ENCODE peak calls at places on chromosome 18, in four cellular contexts. One of them, this sample, is unnamed.

GRCh38 chr18:57802166-57802868 is 798 bp downstream of the ATP8B1 start:
- DNase-seq in IMR-90: no peak
- DNase-seq in heart left ventricle: no peak
- DNase-seq in neural progenitor cell: peak; percentile 35
- DNase-seq in this sample: no peak

GRCh38 chr18:77478619-77479018 is 229.0 kb downstream of the GALR1 start:
- DNase-seq in IMR-90: no peak
- DNase-seq in neural progenitor cell: no peak
- DNase-seq in heart left ventricle: no peak
- DNase-seq in this sample: no peak

GRCh38 chr18:49561127-49561376 is 805 bp upstream of the LIPG start:
- DNase-seq in heart left ventricle: no peak
- DNase-seq in IMR-90: no peak
- DNase-seq in neural progenitor cell: no peak
- DNase-seq in this sample: no peak

GRCh38 chr18:40159141-40160017 is 1795.7 kb upstream of the PIK3C3 start:
- DNase-seq in heart left ventricle: no peak
- DNase-seq in IMR-90: peak; percentile 40
- DNase-seq in neural progenitor cell: peak; percentile 55
- DNase-seq in this sample: no peak

GRCh38 chr18:73768043-73768442 is 379.6 kb downstream of the FBXO15 start:
- DNase-seq in heart left ventricle: no peak
- DNase-seq in neural progenitor cell: no peak
- DNase-seq in IMR-90: no peak
- DNase-seq in this sample: no peak

GRCh38 chr18:48803951-48804855 is 146.6 kb downstream of the SMAD7 start:
- DNase-seq in neural progenitor cell: no peak
- DNase-seq in heart left ventricle: no peak
- DNase-seq in IMR-90: no peak
- DNase-seq in this sample: no peak

GRCh38 chr18:43622024-43622423 is 344.7 kb upstream of the SYT4 start:
- DNase-seq in neural progenitor cell: no peak
- DNase-seq in IMR-90: no peak
- DNase-seq in heart left ventricle: no peak
- DNase-seq in this sample: no peak

GRCh38 chr18:62521588-62521987 is 1.2 kb upstream of the ZCCHC2 start:
- DNase-seq in heart left ventricle: no peak
- DNase-seq in neural progenitor cell: no peak
- DNase-seq in IMR-90: no peak
- DNase-seq in this sample: no peak

GRCh38 chr18:6313427-6313826 is 101.3 kb downstream of the L3MBTL4 start:
- DNase-seq in heart left ventricle: no peak
- DNase-seq in neural progenitor cell: no peak
- DNase-seq in IMR-90: no peak
- DNase-seq in this sample: no peak

GRCh38 chr18:44149706-44150105 is 531.0 kb upstream of the SETBP1 start:
- DNase-seq in IMR-90: peak; percentile 47
- DNase-seq in heart left ventricle: no peak
- DNase-seq in neural progenitor cell: no peak
- DNase-seq in this sample: peak; percentile 58

GRCh38 chr18:48977914-48978313 is 27.1 kb upstream of the SMAD7 start:
- DNase-seq in heart left ventricle: no peak
- DNase-seq in neural progenitor cell: no peak
- DNase-seq in IMR-90: no peak
- DNase-seq in this sample: no peak

GRCh38 chr18:22168360-22168921 is 948 bp upstream of the GATA6 start:
- DNase-seq in neural progenitor cell: peak; percentile 76
- DNase-seq in IMR-90: no peak
- DNase-seq in heart left ventricle: no peak
- DNase-seq in this sample: no peak

DNA sequence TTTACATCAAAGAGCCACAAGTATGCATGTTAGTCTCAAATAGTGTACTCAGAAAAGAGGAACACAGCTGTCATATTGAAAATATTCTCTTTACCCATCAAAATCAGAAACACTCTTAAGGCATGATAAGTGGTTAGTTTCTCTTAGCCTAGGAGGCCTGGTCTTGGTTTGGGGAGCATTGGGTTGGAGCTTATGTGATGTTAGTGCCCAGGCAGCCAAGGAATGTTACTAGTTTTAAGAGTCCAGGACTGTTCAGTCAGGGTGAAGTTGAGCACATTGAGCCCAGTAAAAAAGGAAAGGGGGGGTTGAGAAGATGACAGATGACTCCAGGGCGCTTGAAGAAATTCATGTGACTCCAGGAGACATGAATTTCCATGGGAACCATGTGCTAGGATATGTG is 340.6 kb downstream of the HRH4 start:
- DNase-seq in neural progenitor cell: no peak
- DNase-seq in heart left ventricle: no peak
- DNase-seq in IMR-90: peak; percentile 58
- DNase-seq in this sample: no peak
- H3K4me1 ChIP-seq in neural progenitor cell: peaks cover 9% of the 10 kb centered on the region
- H3K4me1 ChIP-seq in heart left ventricle: no peaks in the 10 kb centered on the region
- H3K4me1 ChIP-seq in IMR-90: peaks cover 9% of the 10 kb centered on the region
- H3K4me1 ChIP-seq in this sample: no peaks in the 10 kb centered on the region

GRCh38 chr18:35030234-35030989 is 10.8 kb upstream of the MAPRE2 start:
- DNase-seq in heart left ventricle: no peak
- DNase-seq in neural progenitor cell: no peak
- DNase-seq in IMR-90: no peak
- DNase-seq in this sample: no peak

GRCh38 chr18:35029103-35029502 is 12.1 kb upstream of the MAPRE2 start:
- DNase-seq in neural progenitor cell: no peak
- DNase-seq in heart left ventricle: no peak
- DNase-seq in IMR-90: peak; percentile 69
- DNase-seq in this sample: no peak

GRCh38 chr18:35032113-35032512 is 9.1 kb upstream of the MAPRE2 start:
- DNase-seq in IMR-90: no peak
- DNase-seq in heart left ventricle: no peak
- DNase-seq in neural progenitor cell: no peak
- DNase-seq in this sample: no peak

GRCh38 chr18:35028556-35028955 is 12.7 kb upstream of the MAPRE2 start:
- DNase-seq in heart left ventricle: no peak
- DNase-seq in IMR-90: no peak
- DNase-seq in neural progenitor cell: no peak
- DNase-seq in this sample: no peak

GRCh38 chr18:35029770-35030169 is 11.4 kb upstream of the MAPRE2 start:
- DNase-seq in heart left ventricle: no peak
- DNase-seq in neural progenitor cell: no peak
- DNase-seq in IMR-90: no peak
- DNase-seq in this sample: no peak
- H3K4me1 ChIP-seq in heart left ventricle: no peaks in the 10 kb centered on the region
- H3K4me1 ChIP-seq in neural progenitor cell: no peaks in the 10 kb centered on the region
- H3K4me1 ChIP-seq in IMR-90: peaks cover 10% of the 10 kb centered on the region
- H3K4me1 ChIP-seq in this sample: no peaks in the 10 kb centered on the region

DNA sequence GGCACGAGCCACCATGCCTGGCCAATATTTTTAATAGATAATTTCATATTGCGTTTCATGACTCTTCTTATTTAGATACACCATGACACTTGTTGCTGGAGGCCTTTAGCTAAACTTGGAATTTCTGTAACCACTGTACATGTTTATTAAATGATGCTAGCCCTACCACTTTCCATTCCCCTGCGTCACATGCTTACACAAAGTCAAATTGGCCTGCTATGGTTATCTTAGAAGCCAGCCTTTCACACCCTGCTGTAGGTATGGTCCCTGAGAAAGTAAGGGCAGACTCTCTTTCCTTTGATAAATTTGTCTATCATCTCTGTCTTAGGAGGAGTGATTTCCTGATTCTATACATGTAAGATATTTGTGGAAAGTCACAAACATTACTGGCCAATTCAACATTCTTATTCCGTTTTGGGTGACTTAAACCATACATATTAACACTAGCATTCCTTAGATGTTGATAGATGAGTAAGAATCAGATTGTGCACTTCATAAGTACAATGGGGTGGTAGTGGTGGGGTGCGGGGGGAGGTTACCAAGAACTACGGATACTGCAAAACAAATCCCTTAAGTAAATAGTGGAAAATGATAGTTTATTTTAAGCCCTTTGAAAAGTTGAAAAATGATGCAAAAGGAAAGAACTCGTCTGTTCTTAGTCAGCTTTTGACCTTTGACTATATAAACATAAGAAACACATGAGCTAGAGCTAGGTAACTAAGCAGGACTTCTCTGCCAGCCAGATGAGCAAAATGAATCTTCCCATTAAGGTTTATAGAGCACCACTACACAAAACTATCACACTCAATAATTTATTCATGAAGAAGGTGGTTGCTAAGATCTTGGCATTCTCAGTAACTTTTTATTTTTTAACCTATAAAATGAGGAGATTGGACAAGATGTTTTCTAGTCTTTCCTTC is 7.9 kb upstream of the NDUFV2 start:
- DNase-seq in neural progenitor cell: no peak
- DNase-seq in IMR-90: peak; percentile 94
- DNase-seq in heart left ventricle: no peak
- DNase-seq in this sample: no peak
- H3K4me1 ChIP-seq in neural progenitor cell: peaks cover 11% of the 10 kb centered on the region
- H3K4me1 ChIP-seq in IMR-90: peaks cover 13% of the 10 kb centered on the region
- H3K4me1 ChIP-seq in heart left ventricle: no peaks in the 10 kb centered on the region
- H3K4me1 ChIP-seq in this sample: peaks cover 14% of the 10 kb centered on the region

GRCh38 chr18:55592572-55592971 is 4.6 kb upstream of the TCF4 start:
- DNase-seq in neural progenitor cell: no peak
- DNase-seq in IMR-90: peak; percentile 70
- DNase-seq in heart left ventricle: no peak
- DNase-seq in this sample: no peak
- H3K4me1 ChIP-seq in neural progenitor cell: peaks cover 3% of the 10 kb centered on the region
- H3K4me1 ChIP-seq in IMR-90: peaks cover 3% of the 10 kb centered on the region
- H3K4me1 ChIP-seq in heart left ventricle: no peaks in the 10 kb centered on the region
- H3K4me1 ChIP-seq in this sample: peaks cover 8% of the 10 kb centered on the region